ENCODE peak calls at places on chromosomes 13 and 19, in five cellular contexts. H is endothelial cell, A is uterus, C is fibroblast of the aortic adventitia, P is fibroblast of pulmonary artery. X is an unnamed sample.

GRCh38 chr13:49441846-49442245 is 2.0 kb downstream of the CAB39L start:
- DNase-seq in H (no peak), A (no peak), C (peak; percentile 41), P (peak; percentile 29), X (no peak)

GRCh38 chr19:39845621-39846175 is 481 bp downstream of the FBL start:
- DNase-seq in H (no peak), A (no peak), C (peak; percentile 22), P (no peak), X (no peak)

GRCh38 chr19:3210347-3211017 is 14.0 kb upstream of the CELF5 start:
- DNase-seq in H (peak; percentile 72), A (no peak), C (peak; percentile 9), P (peak; percentile 33), X (no peak)

GRCh38 chr13:54449922-54450321 is 1421.3 kb downstream of the OLFM4 start:
- DNase-seq in H (no peak), A (no peak), C (no peak), P (no peak), X (no peak)

GRCh38 chr19:2324220-2324948 is 4.0 kb downstream of the LSM7 start:
- DNase-seq in H (no peak), A (no peak), C (no peak), P (no peak), X (no peak)

GRCh38 chr19:29873024-29873800 is 61.4 kb downstream of the CCNE1 start:
- DNase-seq in H (peak; percentile 76), A (peak; percentile 19), C (no peak), P (peak; percentile 13), X (peak; percentile 43)

GRCh38 chr19:8682472-8682871 is 16.1 kb downstream of the ACTL9 start:
- DNase-seq in H (no peak), A (no peak), C (no peak), P (no peak), X (no peak)

GRCh38 chr13:75250526-75251183 is 231.3 kb downstream of the TBC1D4 start:
- DNase-seq in H (no peak), A (no peak), C (peak; percentile 87), P (peak; percentile 79), X (no peak)

GRCh38 chr13:37747071-37747612 is 122.4 kb downstream of the TRPC4 start:
- DNase-seq in H (no peak), A (no peak), C (peak; percentile 71), P (peak; percentile 86), X (no peak)

GRCh38 chr13:58955546-58956385 is 1208.0 kb downstream of the DIAPH3 start:
- DNase-seq in H (no peak), A (no peak), C (no peak), P (no peak), X (no peak)

GRCh38 chr13:33761744-33762143 is 56.2 kb upstream of the RFC3 start:
- DNase-seq in H (no peak), A (no peak), C (no peak), P (no peak), X (no peak)

GRCh38 chr13:73254827-73255226 is 196.0 kb downstream of the KLF5 start:
- DNase-seq in H (no peak), A (no peak), C (no peak), P (no peak), X (no peak)

GRCh38 chr13:43676320-43676719 is 110.5 kb downstream of the ENOX1 start:
- DNase-seq in H (no peak), A (no peak), C (no peak), P (no peak), X (no peak)

GRCh38 chr19:15048885-15049541 is at the start of gene CASP14:
- DNase-seq in H (no peak), A (no peak), C (no peak), P (no peak), X (no peak)

GRCh38 chr13:112930192-112930591 is 38.8 kb upstream of the MCF2L start:
- DNase-seq in H (no peak), A (no peak), C (no peak), P (no peak), X (no peak)

GRCh38 chr19:55642153-55643002 is 1.1 kb upstream of the ZNF581 start:
- DNase-seq in H (no peak), A (no peak), C (peak; percentile 44), P (no peak), X (no peak)

GRCh38 chr13:99737456-99737855 is 234.1 kb downstream of the ZIC5 start:
- DNase-seq in H (no peak), A (no peak), C (no peak), P (no peak), X (no peak)

GRCh38 chr19:1789282-1790020 is 22.6 kb downstream of the ATP8B3 start:
- DNase-seq in H (no peak), A (no peak), C (no peak), P (no peak), X (no peak)

GRCh38 chr19:5586300-5587070 is 18.7 kb upstream of the TINCR start:
- DNase-seq in H (no peak), A (no peak), C (no peak), P (no peak), X (no peak)

GRCh38 chr13:99269627-99270252 is 11.6 kb upstream of the GPR18 start:
- DNase-seq in H (no peak), A (no peak), C (peak; percentile 78), P (peak; percentile 80), X (no peak)

GRCh38 chr13:25406377-25406776 is 34.6 kb downstream of the ATP8A2 start:
- DNase-seq in H (peak; percentile 12), A (no peak), C (no peak), P (no peak), X (no peak)

GRCh38 chr19:55442372-55443044 is 592 bp downstream of the SHISA7 start:
- DNase-seq in H (no peak), A (no peak), C (no peak), P (no peak), X (no peak)

GRCh38 chr13:44329909-44330545 is 43.6 kb upstream of the SERP2 start:
- DNase-seq in H (no peak), A (no peak), C (no peak), P (no peak), X (no peak)

GRCh38 chr19:2166741-2167738 is 3.3 kb downstream of the DOT1L start:
- DNase-seq in H (no peak), A (peak; percentile 82), C (peak; percentile 85), P (peak; percentile 67), X (peak; percentile 54)

GRCh38 chr13:25575562-25575961 is 203.8 kb downstream of the ATP8A2 start:
- DNase-seq in H (no peak), A (no peak), C (no peak), P (no peak), X (no peak)

GRCh38 chr13:61470801-61471200 is 55.2 kb upstream of the PCDH20 start:
- DNase-seq in H (no peak), A (no peak), C (no peak), P (no peak), X (no peak)

GRCh38 chr13:27770809-27771208 is 21.5 kb upstream of the GSX1 start:
- DNase-seq in H (peak; percentile 44), A (no peak), C (peak; percentile 19), P (peak; percentile 23), X (no peak)

GRCh38 chr19:52464798-52465470 is 11.6 kb downstream of the ZNF578 start:
- DNase-seq in H (peak; percentile 30), A (no peak), C (no peak), P (no peak), X (no peak)

GRCh38 chr13:110444226-110444653 is 117.3 kb downstream of the RAB20 start:
- DNase-seq in H (no peak), A (peak; percentile 58), C (peak; percentile 61), P (peak; percentile 45), X (no peak)

DNA sequence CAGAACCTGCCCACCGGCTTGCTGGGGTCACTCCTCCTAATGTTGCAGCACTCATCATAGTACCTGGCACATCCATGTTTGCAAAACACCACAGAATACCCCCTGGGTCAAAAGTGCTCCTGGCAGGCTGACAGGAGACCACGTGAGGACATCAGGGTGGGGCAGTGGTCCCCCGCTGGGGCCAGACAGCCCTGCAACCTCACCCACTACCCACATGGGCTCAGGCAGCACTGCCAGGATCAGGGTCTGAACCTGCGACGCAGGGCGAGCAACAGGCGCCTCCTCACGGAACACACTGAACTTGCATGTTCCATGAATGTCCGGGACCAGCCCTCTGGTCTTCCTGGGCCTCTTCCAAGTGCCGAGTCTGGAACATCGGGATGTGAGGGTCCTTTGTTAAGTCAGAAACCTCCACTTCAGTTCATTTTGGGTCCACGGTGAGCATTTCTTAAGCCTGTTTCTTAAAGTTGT is 1.4 kb upstream of the SLC7A9 start:
- DNase-seq in H (no peak), A (no peak), C (no peak), P (no peak), X (no peak)
- TF ChIP-seq CTCF in H (no peak), A (no peak), C (no peak), P (no peak), X (no peak)

DNA sequence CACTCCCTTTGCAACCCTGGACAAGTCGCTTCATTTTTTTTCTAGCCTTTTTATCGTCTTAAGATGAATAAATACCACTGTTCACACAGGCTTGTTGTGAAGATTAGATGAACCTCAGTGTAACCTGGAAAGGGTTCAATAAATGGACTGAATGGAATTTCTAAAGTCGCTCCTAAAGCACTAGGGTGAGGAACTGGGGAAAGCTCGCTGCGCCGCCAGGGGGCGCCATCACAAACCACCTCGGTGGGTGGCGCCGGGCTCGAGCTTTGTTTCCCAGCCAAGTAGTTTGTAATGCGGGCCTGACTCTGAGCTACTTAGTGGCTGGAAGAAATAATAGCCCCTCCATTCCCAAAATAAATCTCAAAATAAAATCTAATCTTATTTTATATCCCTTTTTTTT is 2.2 kb upstream of the CEACAM6 start:
- DNase-seq in H (peak; percentile 77), A (no peak), C (peak; percentile 18), P (peak; percentile 22), X (no peak)
- TF ChIP-seq CTCF in H (peak; percentile 86), A (no peak), C (peak; percentile 67), P (peak; percentile 57), X (no peak)

DNA sequence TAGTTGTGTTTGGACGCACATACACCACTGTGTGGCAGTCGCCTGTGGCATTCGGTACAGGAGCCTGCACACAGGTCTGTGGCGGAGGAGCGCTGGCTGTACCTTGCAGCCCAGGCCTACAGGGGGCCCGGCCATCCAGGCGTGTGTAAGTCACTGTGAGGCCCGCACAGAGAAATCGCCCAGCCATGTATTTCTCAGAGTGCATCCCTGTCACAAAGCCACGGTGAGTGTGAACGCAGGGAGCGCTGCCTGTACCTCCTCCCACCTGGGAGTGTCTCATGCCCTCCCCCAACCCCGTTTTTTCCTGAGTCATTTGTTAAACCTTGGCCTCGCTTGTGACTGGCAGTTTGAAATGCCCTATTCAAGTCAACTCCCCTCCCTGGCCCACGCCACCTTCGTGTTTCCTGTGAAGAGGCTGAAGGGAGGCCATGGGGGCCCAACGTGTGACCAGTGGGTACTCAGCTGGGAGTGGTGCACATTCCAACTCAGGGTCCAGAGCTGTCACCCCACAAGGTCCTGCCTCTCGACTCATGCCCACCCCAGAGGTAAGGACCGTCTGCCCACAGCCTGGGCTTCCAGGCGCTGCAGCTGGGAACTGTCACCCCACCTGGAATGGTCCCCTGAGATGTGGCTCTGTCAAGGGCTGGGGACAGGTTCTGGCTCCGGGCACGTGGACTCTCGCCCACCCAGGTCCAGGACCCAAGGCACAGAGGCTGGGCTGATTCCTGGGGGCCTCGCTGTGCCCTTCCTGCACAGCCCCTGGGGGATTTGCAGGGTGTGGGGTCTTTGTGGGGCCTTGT is 11.6 kb upstream of the RASA3 start:
- DNase-seq in H (peak; percentile 57), A (no peak), C (no peak), P (no peak), X (no peak)
- TF ChIP-seq CTCF in H (no peak), A (no peak), C (no peak), P (no peak), X (no peak)

DNA sequence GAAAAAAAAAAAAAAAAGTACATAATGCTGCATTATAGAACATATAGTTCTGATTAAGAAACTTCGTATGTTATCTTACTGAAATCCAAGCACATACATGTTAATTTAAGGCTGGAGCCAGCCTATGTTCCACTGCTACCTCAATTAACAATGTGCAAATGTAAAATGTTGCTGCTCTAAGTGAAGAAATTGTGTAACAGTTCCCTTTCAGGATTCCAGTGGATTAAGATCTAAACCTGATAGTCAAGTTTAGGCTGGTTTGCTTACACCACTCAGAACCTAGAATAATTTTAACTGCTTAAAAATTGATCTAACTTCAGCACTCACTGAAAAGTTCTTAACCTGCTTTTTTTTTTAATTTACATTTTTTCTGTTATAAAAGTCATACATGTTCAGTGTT is 4.2 kb downstream of the VPS36 start:
- DNase-seq in H (no peak), A (no peak), C (peak; percentile 11), P (no peak), X (no peak)
- TF ChIP-seq CTCF in H (no peak), A (no peak), C (no peak), P (no peak), X (no peak)

X was measured in omental fat pad.